ENCODE peak calls at places on chromosomes 11 and 22, in eight cellular contexts. One of them, this sample, is unnamed.

GRCh38 chr22:27435839-27436581 is 365.5 kb downstream of the MN1 start:
- DNase-seq in Panc1: no peak
- DNase-seq in GM23338: peak
- DNase-seq in HCT116: no peak
- DNase-seq in SK-N-SH: peak
- DNase-seq in HepG2: no peak
- DNase-seq in K562: no peak
- DNase-seq in A549: no peak
- DNase-seq in this sample: no peak

GRCh38 chr11:36016263-36016662 is 72.4 kb downstream of the LDLRAD3 start:
- DNase-seq in HepG2: no peak
- DNase-seq in K562: no peak
- DNase-seq in Panc1: no peak
- DNase-seq in SK-N-SH: no peak
- DNase-seq in A549: no peak
- DNase-seq in HCT116: no peak
- DNase-seq in GM23338: no peak
- DNase-seq in this sample: no peak

GRCh38 chr22:36546932-36547331 is 18.0 kb upstream of the EIF3D start:
- DNase-seq in K562: no peak
- DNase-seq in Panc1: peak
- DNase-seq in A549: peak
- DNase-seq in SK-N-SH: no peak
- DNase-seq in GM23338: no peak
- DNase-seq in HCT116: peak
- DNase-seq in HepG2: peak
- DNase-seq in this sample: no peak

GRCh38 chr22:32255726-32256125 is 579 bp upstream of the SLC5A4 start:
- DNase-seq in A549: no peak
- DNase-seq in HepG2: no peak
- DNase-seq in HCT116: no peak
- DNase-seq in Panc1: no peak
- DNase-seq in SK-N-SH: no peak
- DNase-seq in K562: no peak
- DNase-seq in GM23338: no peak
- DNase-seq in this sample: no peak

GRCh38 chr22:47053013-47053864 is 290.8 kb downstream of the TBC1D22A start:
- DNase-seq in HepG2: no peak
- DNase-seq in GM23338: no peak
- DNase-seq in SK-N-SH: no peak
- DNase-seq in K562: no peak
- DNase-seq in Panc1: no peak
- DNase-seq in A549: no peak
- DNase-seq in HCT116: no peak
- DNase-seq in this sample: no peak

GRCh38 chr22:48700566-48701295 is 1126.9 kb downstream of the BRD1 start:
- DNase-seq in A549: no peak
- DNase-seq in GM23338: no peak
- DNase-seq in Panc1: no peak
- DNase-seq in SK-N-SH: no peak
- DNase-seq in K562: no peak
- DNase-seq in HepG2: peak
- DNase-seq in HCT116: no peak
- DNase-seq in this sample: no peak

GRCh38 chr22:44449061-44449682 is 48.9 kb downstream of the RTL6 start:
- DNase-seq in A549: peak
- DNase-seq in Panc1: no peak
- DNase-seq in K562: peak
- DNase-seq in HepG2: no peak
- DNase-seq in GM23338: no peak
- DNase-seq in HCT116: no peak
- DNase-seq in SK-N-SH: no peak
- DNase-seq in this sample: peak

GRCh38 chr11:83014951-83015350 is 56.7 kb downstream of the RAB30 start:
- DNase-seq in SK-N-SH: no peak
- DNase-seq in GM23338: no peak
- DNase-seq in HepG2: no peak
- DNase-seq in K562: no peak
- DNase-seq in Panc1: no peak
- DNase-seq in HCT116: no peak
- DNase-seq in A549: no peak
- DNase-seq in this sample: no peak

GRCh38 chr22:17095538-17095937 is 10.7 kb downstream of the IL17RA start:
- DNase-seq in Panc1: no peak
- DNase-seq in A549: no peak
- DNase-seq in HepG2: no peak
- DNase-seq in K562: peak
- DNase-seq in GM23338: peak
- DNase-seq in SK-N-SH: peak
- DNase-seq in HCT116: no peak
- DNase-seq in this sample: no peak

GRCh38 chr11:31870609-31871309 is 59.6 kb upstream of the PAX6 start:
- DNase-seq in Panc1: peak
- DNase-seq in HepG2: peak
- DNase-seq in HCT116: peak
- DNase-seq in A549: peak
- DNase-seq in K562: peak
- DNase-seq in GM23338: peak
- DNase-seq in SK-N-SH: peak
- DNase-seq in this sample: peak

GRCh38 chr11:15764948-15765347 is 591.4 kb downstream of the SOX6 start:
- DNase-seq in GM23338: peak
- DNase-seq in A549: no peak
- DNase-seq in HCT116: no peak
- DNase-seq in HepG2: no peak
- DNase-seq in Panc1: no peak
- DNase-seq in K562: no peak
- DNase-seq in SK-N-SH: no peak
- DNase-seq in this sample: no peak

GRCh38 chr22:37782340-37783168 is 25.2 kb upstream of the GCAT start:
- DNase-seq in HepG2: peak
- DNase-seq in SK-N-SH: no peak
- DNase-seq in A549: no peak
- DNase-seq in Panc1: no peak
- DNase-seq in GM23338: no peak
- DNase-seq in K562: peak
- DNase-seq in HCT116: peak
- DNase-seq in this sample: no peak

GRCh38 chr11:86547727-86548126 is 124.7 kb downstream of the ME3 start:
- DNase-seq in HepG2: no peak
- DNase-seq in HCT116: no peak
- DNase-seq in K562: no peak
- DNase-seq in GM23338: no peak
- DNase-seq in Panc1: no peak
- DNase-seq in SK-N-SH: no peak
- DNase-seq in A549: no peak
- DNase-seq in this sample: no peak

GRCh38 chr11:88414385-88414861 is 76.9 kb upstream of the CTSC start:
- DNase-seq in K562: no peak
- DNase-seq in HCT116: no peak
- DNase-seq in HepG2: no peak
- DNase-seq in SK-N-SH: peak
- DNase-seq in Panc1: no peak
- DNase-seq in GM23338: no peak
- DNase-seq in A549: no peak
- DNase-seq in this sample: peak

GRCh38 chr22:23856721-23857605 is 712 bp upstream of the SLC2A11 start:
- DNase-seq in GM23338: peak
- DNase-seq in HepG2: peak
- DNase-seq in K562: no peak
- DNase-seq in A549: no peak
- DNase-seq in SK-N-SH: peak
- DNase-seq in Panc1: no peak
- DNase-seq in HCT116: no peak
- DNase-seq in this sample: no peak
- TF ChIP-seq REST in GM23338: no peak
- TF ChIP-seq REST in HepG2: no peak
- TF ChIP-seq REST in K562: no peak
- TF ChIP-seq REST in A549: no peak
- TF ChIP-seq REST in SK-N-SH: no peak
- TF ChIP-seq REST in Panc1: no peak
- TF ChIP-seq REST in HCT116: no peak
- TF ChIP-seq REST in this sample: no peak

GRCh38 chr11:64800633-64801464 is 2.2 kb downstream of the MAP4K2 start:
- DNase-seq in SK-N-SH: no peak
- DNase-seq in Panc1: no peak
- DNase-seq in GM23338: no peak
- DNase-seq in K562: peak
- DNase-seq in A549: no peak
- DNase-seq in HepG2: no peak
- DNase-seq in HCT116: no peak
- DNase-seq in this sample: no peak

GRCh38 chr11:64799256-64799924 is 3.6 kb downstream of the MAP4K2 start:
- DNase-seq in SK-N-SH: no peak
- DNase-seq in A549: no peak
- DNase-seq in Panc1: no peak
- DNase-seq in HepG2: no peak
- DNase-seq in HCT116: no peak
- DNase-seq in GM23338: no peak
- DNase-seq in K562: no peak
- DNase-seq in this sample: no peak

GRCh38 chr11:64802370-64803162 is 448 bp downstream of the MAP4K2 start:
- DNase-seq in HCT116: no peak
- DNase-seq in Panc1: no peak
- DNase-seq in A549: no peak
- DNase-seq in GM23338: peak
- DNase-seq in SK-N-SH: peak
- DNase-seq in K562: no peak
- DNase-seq in HepG2: no peak
- DNase-seq in this sample: peak

GRCh38 chr11:64801591-64802369 is 1.2 kb downstream of the MAP4K2 start:
- DNase-seq in GM23338: no peak
- DNase-seq in SK-N-SH: peak
- DNase-seq in Panc1: no peak
- DNase-seq in A549: no peak
- DNase-seq in HCT116: no peak
- DNase-seq in K562: no peak
- DNase-seq in HepG2: no peak
- DNase-seq in this sample: peak

DNA sequence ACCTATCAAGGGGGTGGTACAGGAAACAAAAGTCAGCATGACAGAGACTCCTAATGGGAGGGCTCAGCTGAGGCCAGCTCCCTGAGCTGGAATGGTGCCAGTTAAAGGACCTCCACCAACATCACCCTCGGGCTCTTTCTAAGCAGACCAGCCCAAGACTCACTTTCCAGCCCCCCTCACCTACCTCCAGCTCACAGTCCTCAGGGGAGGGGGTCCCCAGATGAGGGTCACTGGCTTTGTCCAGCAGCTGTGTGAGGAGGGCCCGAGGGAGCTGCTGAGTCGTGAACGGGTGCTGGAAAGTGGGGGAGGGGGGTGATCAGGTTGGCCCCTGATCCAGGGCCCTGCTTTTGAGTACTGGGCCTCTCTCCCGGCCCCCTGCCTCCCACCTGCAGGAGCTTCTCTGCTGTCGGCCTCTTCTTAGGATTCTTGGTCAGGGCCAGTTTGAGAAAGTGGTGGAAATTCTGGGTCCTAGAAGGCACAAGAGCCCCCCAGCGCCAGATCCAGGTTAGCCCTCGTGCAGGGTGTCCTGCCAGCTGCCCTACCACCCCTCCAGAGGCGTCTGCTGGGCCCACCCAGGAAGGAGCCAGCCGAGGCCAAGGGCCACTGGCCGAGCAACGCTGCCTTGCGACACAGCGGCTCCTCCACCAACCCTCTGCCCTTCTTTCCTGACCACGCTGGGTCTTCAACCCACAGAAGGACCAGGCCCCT is 2.9 kb downstream of the MAP4K2 start:
- DNase-seq in GM23338: no peak
- DNase-seq in HepG2: peak
- DNase-seq in HCT116: no peak
- DNase-seq in A549: peak
- DNase-seq in K562: no peak
- DNase-seq in SK-N-SH: peak
- DNase-seq in Panc1: no peak
- DNase-seq in this sample: no peak
- H3K4me3 ChIP-seq in GM23338: no peak
- H3K4me3 ChIP-seq in HepG2: no peak
- H3K4me3 ChIP-seq in HCT116: no peak
- H3K4me3 ChIP-seq in A549: no peak
- H3K4me3 ChIP-seq in K562: no peak
- H3K4me3 ChIP-seq in SK-N-SH: no peak
- H3K4me3 ChIP-seq in Panc1: no peak
- H3K4me3 ChIP-seq in this sample: no peak

DNA sequence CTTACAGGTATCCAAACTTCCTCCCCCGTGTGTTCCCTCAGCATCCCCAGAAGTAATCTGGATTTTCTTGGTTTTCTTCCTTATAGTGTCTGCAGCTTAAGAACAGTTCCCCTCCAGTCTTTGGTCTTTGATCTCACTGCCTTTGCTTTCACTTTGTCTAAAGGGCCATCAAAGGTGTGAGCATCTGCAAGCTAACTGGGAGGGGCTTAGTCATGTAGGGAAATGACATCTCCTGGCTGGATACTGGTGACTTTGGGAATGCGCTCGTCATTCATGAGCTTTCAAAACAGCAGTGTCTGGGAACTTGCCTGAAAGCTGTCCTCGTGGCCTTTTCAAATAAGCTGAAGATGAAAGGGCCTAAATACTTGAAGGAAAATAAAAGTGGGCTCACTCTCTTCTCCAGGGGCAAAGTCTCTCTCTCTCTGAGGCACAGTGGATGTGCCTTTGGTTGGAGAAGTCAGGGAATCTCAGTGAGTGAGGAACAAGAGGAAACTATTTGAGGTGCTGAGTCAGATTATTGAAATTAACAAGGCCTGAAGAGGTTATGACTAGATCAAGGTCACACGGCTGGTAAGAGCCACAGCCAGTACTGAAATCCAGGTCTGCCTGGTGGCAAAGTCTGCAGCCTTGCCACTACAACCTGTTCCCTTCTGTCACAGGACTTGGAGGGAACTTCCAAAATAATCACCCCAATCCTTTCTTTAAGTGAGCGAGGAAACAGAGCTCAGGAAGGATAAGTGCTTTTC is 45.6 kb upstream of the TENM4 start:
- DNase-seq in GM23338: peak
- DNase-seq in HCT116: no peak
- DNase-seq in HepG2: no peak
- DNase-seq in Panc1: no peak
- DNase-seq in A549: no peak
- DNase-seq in SK-N-SH: no peak
- DNase-seq in K562: no peak
- DNase-seq in this sample: no peak
- TF ChIP-seq REST in GM23338: no peak
- TF ChIP-seq REST in HCT116: no peak
- TF ChIP-seq REST in HepG2: no peak
- TF ChIP-seq REST in Panc1: no peak
- TF ChIP-seq REST in A549: no peak
- TF ChIP-seq REST in SK-N-SH: no peak
- TF ChIP-seq REST in K562: no peak
- TF ChIP-seq REST in this sample: no peak

GRCh38 chr11:133946541-133947297 is 10.0 kb downstream of the IGSF9B start:
- DNase-seq in GM23338: peak
- DNase-seq in Panc1: no peak
- DNase-seq in HepG2: no peak
- DNase-seq in HCT116: no peak
- DNase-seq in K562: no peak
- DNase-seq in SK-N-SH: peak
- DNase-seq in A549: no peak
- DNase-seq in this sample: no peak
- H3K4me3 ChIP-seq in GM23338: no peak
- H3K4me3 ChIP-seq in Panc1: no peak
- H3K4me3 ChIP-seq in HepG2: no peak
- H3K4me3 ChIP-seq in HCT116: no peak
- H3K4me3 ChIP-seq in K562: no peak
- H3K4me3 ChIP-seq in SK-N-SH: no peak
- H3K4me3 ChIP-seq in A549: no peak
- H3K4me3 ChIP-seq in this sample: no peak

This sample was measured in HL-60.